ENCODE peak calls at places on chromosomes 16 and 17, in nine cellular contexts. X, W, Z, T, J, R, L, E and C are unnamed samples.

GRCh38 chr17:72373910-72374741 is 253.3 kb downstream of the SOX9 start:
- DNase-seq in X (no peak), E (no peak), L (no peak), J (peak; percentile 64), W (no peak), R (peak; percentile 37), T (no peak), Z (no peak), C (peak; percentile 66)

GRCh38 chr16:50741225-50741807 is 570 bp upstream of the CYLD start:
- DNase-seq in J (peak; percentile 17), X (peak; percentile 89), L (peak; percentile 62), R (peak; percentile 22), W (no peak), Z (no peak), E (no peak), T (no peak), C (no peak)

GRCh38 chr17:49337900-49338299 is 24.1 kb downstream of the ZNF652 start:
- DNase-seq in X (no peak), Z (no peak), R (no peak), J (no peak), E (no peak), W (no peak), L (no peak), T (no peak), C (peak; percentile 46)

GRCh38 chr17:83152745-83153611 is 73.6 kb downstream of the METRNL start:
- DNase-seq in J (peak; percentile 2), X (peak; percentile 92), R (no peak), Z (no peak), E (no peak), T (peak; percentile 40), W (no peak), L (no peak), C (no peak)

GRCh38 chr17:146983-147761 is 9.8 kb downstream of the SCGB1C2 start:
- DNase-seq in W (no peak), J (no peak), X (no peak), E (no peak), Z (no peak), R (no peak), L (no peak), T (no peak), C (no peak)

GRCh38 chr16:10556240-10556639 is 24.2 kb downstream of the EMP2 start:
- DNase-seq in J (no peak), E (no peak), L (no peak), W (no peak), Z (no peak), T (no peak), R (no peak), X (no peak), C (no peak)

GRCh38 chr16:80718480-80719220 is 85.7 kb downstream of the CDYL2 start:
- DNase-seq in L (peak; percentile 41), T (peak; percentile 50), W (no peak), R (peak; percentile 20), J (no peak), Z (no peak), E (no peak), X (peak; percentile 88), C (peak; percentile 58)

GRCh38 chr16:57898961-57899360 is 72.0 kb downstream of the CNGB1 start:
- DNase-seq in T (no peak), J (no peak), L (peak; percentile 44), E (no peak), Z (no peak), X (no peak), R (peak; percentile 76), W (no peak), C (no peak)

GRCh38 chr17:74369665-74370490 is 2.6 kb downstream of the GPR142 start:
- DNase-seq in R (no peak), X (no peak), J (no peak), T (no peak), L (no peak), Z (no peak), E (no peak), W (no peak), C (no peak)

GRCh38 chr17:65177901-65178300 is 40.7 kb downstream of the RGS9 start:
- DNase-seq in E (no peak), Z (no peak), J (no peak), W (no peak), R (no peak), T (no peak), L (peak; percentile 44), X (no peak), C (peak; percentile 71)

GRCh38 chr16:68790130-68790761 is 53.1 kb upstream of the TANGO6 start:
- DNase-seq in J (peak; percentile 57), L (peak; percentile 88), W (no peak), E (peak; percentile 70), T (peak; percentile 67), Z (no peak), X (no peak), R (peak; percentile 20), C (peak; percentile 88)

GRCh38 chr17:48056246-48056745 is 8.1 kb downstream of the NFE2L1 start:
- DNase-seq in J (no peak), W (no peak), X (no peak), T (no peak), L (no peak), Z (no peak), R (no peak), E (no peak), C (no peak)

GRCh38 chr17:33750943-33751701 is 458.0 kb upstream of the ASIC2 start:
- DNase-seq in E (peak; percentile 32), W (peak; percentile 26), Z (peak; percentile 12), X (no peak), J (peak; percentile 80), R (peak; percentile 79), T (peak; percentile 94), L (peak; percentile 72), C (peak; percentile 57)

GRCh38 chr17:58786586-58787295 is 31.1 kb downstream of the PPM1E start:
- DNase-seq in W (peak; percentile 56), T (no peak), R (no peak), L (peak; percentile 62), J (peak; percentile 4), Z (no peak), X (no peak), E (peak; percentile 8), C (peak; percentile 75)

GRCh38 chr17:43857141-43857540 is 10.2 kb downstream of the CD300LG start:
- DNase-seq in R (no peak), L (no peak), E (no peak), J (no peak), X (no peak), W (no peak), Z (no peak), T (no peak), C (no peak)

GRCh38 chr16:56480776-56481467 is 29.6 kb downstream of the OGFOD1 start:
- DNase-seq in J (peak; percentile 12), T (no peak), R (no peak), E (no peak), W (no peak), X (no peak), Z (no peak), L (no peak), C (no peak)

GRCh38 chr17:12979826-12980500 is 37.9 kb downstream of the ELAC2 start:
- DNase-seq in Z (no peak), X (no peak), R (no peak), E (no peak), T (no peak), W (no peak), L (no peak), J (no peak), C (no peak)

GRCh38 chr17:12973496-12974318 is 44.1 kb downstream of the ELAC2 start:
- DNase-seq in T (peak; percentile 84), E (no peak), J (peak; percentile 17), X (no peak), W (no peak), Z (no peak), L (no peak), R (peak; percentile 44), C (no peak)

GRCh38 chr17:12979255-12979654 is 38.6 kb downstream of the ELAC2 start:
- DNase-seq in T (no peak), W (no peak), R (no peak), X (no peak), L (no peak), J (no peak), Z (no peak), E (no peak), C (no peak)

GRCh38 chr17:12974319-12974661 is 43.5 kb downstream of the ELAC2 start:
- DNase-seq in J (no peak), L (no peak), T (no peak), X (no peak), W (no peak), E (no peak), R (no peak), Z (no peak), C (no peak)

GRCh38 chr17:12977008-12977751 is 40.6 kb downstream of the ELAC2 start:
- DNase-seq in W (no peak), R (peak; percentile 36), X (no peak), T (peak; percentile 81), E (no peak), Z (no peak), L (peak; percentile 23), J (no peak), C (no peak)
- H3K4me3 ChIP-seq in W (no peak overlapping the region), R (no peak overlapping the region), X (no peak overlapping the region), T (no peak overlapping the region), E (no peak overlapping the region), Z (no peak overlapping the region), L (no peak overlapping the region), J (no peak overlapping the region), C (no peak overlapping the region)

DNA sequence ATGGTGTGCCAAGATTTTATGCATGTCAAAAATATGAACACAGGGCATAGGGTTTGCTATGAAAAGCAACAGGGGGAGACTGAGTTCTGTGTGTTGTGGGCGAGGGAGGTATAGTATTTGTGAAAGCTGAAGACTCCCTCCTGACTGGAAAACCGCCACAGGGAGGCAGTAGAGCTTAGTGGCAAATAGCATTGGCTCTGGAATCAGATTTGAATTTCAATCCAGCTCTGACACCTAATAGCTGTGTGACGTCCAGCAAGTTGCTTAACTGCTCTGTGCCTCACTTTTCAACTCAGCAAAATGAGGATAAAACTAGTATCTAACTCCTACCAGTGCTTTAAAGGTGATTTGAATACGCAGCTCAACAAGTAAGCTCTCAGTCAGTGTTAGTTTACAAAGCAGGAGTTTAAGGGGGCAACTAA is 22.0 kb downstream of the KPNA2 start:
- DNase-seq in X (no peak), W (no peak), L (peak; percentile 38), Z (no peak), E (no peak), T (peak; percentile 78), J (no peak), R (no peak), C (peak; percentile 29)
- TF ChIP-seq CTCF in X (peak; percentile 25), W (peak; percentile 60), L (peak; percentile 46), Z (peak; percentile 7), E (peak; percentile 67), T (peak; percentile 76), J (peak; percentile 30), R (peak; percentile 48), C (peak; percentile 56)

GRCh38 chr17:55729484-55729883 is 6.8 kb upstream of the TMEM100 start:
- DNase-seq in Z (no peak), W (no peak), X (no peak), L (no peak), J (no peak), R (no peak), E (no peak), T (no peak), C (no peak)
- H3K4me3 ChIP-seq in Z (no peak overlapping the region), W (no peak overlapping the region), X (no peak overlapping the region), L (no peak overlapping the region), J (no peak overlapping the region), R (no peak overlapping the region), E (no peak overlapping the region), T (no peak overlapping the region), C (no peak overlapping the region)

DNA sequence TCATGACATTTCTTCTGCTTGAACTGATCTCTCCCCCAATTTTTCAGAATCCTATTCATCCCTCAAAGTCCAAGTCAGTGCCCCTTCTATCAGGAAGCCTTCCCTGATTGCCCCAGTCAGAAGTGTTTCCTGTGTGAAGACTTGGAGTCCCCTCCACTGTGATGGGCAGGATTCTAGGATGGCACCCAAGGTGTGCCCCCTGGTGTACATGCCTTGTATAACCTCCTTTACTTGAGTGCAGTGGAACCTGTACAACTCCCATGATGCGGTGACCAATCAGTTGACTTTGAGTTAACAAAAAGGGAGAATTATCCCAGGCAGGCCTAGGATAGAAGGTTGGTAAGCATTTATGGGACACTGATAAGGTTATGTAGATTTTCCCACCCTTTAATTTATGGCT is 23.4 kb downstream of the MYH13 start:
- DNase-seq in E (no peak), X (no peak), T (peak; percentile 84), Z (no peak), L (no peak), R (peak; percentile 34), W (no peak), J (no peak), C (no peak)
- TF ChIP-seq CTCF in E (no peak), X (no peak), T (peak; percentile 67), Z (no peak), L (no peak), R (peak; percentile 53), W (no peak), J (peak; percentile 6), C (no peak)